ENCODE peak calls at places on chromosomes 11 and 22, in seven cellular contexts. A, I, C, S, L, D and J are unnamed samples.
A peak's percentile ranks its signal among the peaks of the same experiment; 100 is the strongest.

GRCh38 chr11:1293619-1294015 is 15.8 kb downstream of the TOLLIP start:
- DNase-seq in S (peak; percentile 81), A (no peak), C (no peak), I (peak; percentile 56), L (no peak), D (no peak), J (no peak)

GRCh38 chr11:128157423-128158298 is 429.7 kb downstream of the ETS1 start:
- DNase-seq in S (no peak), D (peak; percentile 21), I (no peak), L (peak; percentile 45), C (peak; percentile 47), A (peak; percentile 66), J (peak; percentile 73)

GRCh38 chr22:19766235-19766505 is 5.6 kb downstream of the TBX1 start:
- DNase-seq in I (no peak), C (no peak), S (no peak), L (no peak), D (no peak), A (no peak), J (no peak)

GRCh38 chr22:46064236-46064965 is 85.9 kb upstream of the PPARA start:
- DNase-seq in A (no peak), L (no peak), C (no peak), I (peak; percentile 33), D (peak; percentile 37), S (peak; percentile 70), J (no peak)

GRCh38 chr11:47216141-47216798 is 1.5 kb downstream of the DDB2 start:
- DNase-seq in C (peak; percentile 51), I (peak; percentile 69), S (no peak), L (peak; percentile 57), D (peak; percentile 44), A (peak; percentile 81), J (peak; percentile 71)

GRCh38 chr22:27115816-27116256 is 458.4 kb downstream of the MIAT start:
- DNase-seq in A (peak; percentile 97), D (no peak), S (no peak), L (no peak), C (no peak), I (peak; percentile 52), J (peak; percentile 66)

GRCh38 chr11:130827697-130828377 is 88.4 kb downstream of the SNX19 start:
- DNase-seq in A (peak; percentile 85), I (peak; percentile 74), L (no peak), C (peak; percentile 81), S (peak; percentile 77), D (peak; percentile 34), J (no peak)

GRCh38 chr11:17810736-17811135 is 76.2 kb downstream of the KCNC1 start:
- DNase-seq in I (no peak), L (no peak), D (no peak), A (peak; percentile 34), C (no peak), S (no peak), J (peak; percentile 34)

GRCh38 chr22:40484906-40485660 is 114.7 kb downstream of the SGSM3 start:
- DNase-seq in I (no peak), A (no peak), D (no peak), L (no peak), C (peak; percentile 46), S (no peak), J (no peak)

GRCh38 chr11:62419560-62420342 is 918 bp downstream of the SCGB1A1 start:
- DNase-seq in D (no peak), L (no peak), A (no peak), C (no peak), S (no peak), I (no peak), J (no peak)

GRCh38 chr11:116330439-116331185 is 442.2 kb downstream of the BUD13 start:
- DNase-seq in L (no peak), A (no peak), D (no peak), S (no peak), C (no peak), I (no peak), J (no peak)

GRCh38 chr11:107619926-107620325 is 29.0 kb downstream of the ELMOD1 start:
- DNase-seq in I (no peak), D (no peak), L (no peak), S (no peak), C (no peak), A (no peak), J (peak; percentile 4)

GRCh38 chr11:33670250-33671011 is 30.2 kb downstream of the C11orf91 start:
- DNase-seq in L (no peak), D (no peak), A (peak; percentile 72), S (no peak), C (no peak), I (no peak), J (no peak)

GRCh38 chr11:117232022-117232878 is at the start of the genes PCSK7 and RNF214:
- DNase-seq in C (peak; percentile 73), D (peak; percentile 79), S (peak; percentile 95), L (peak; percentile 55), I (peak; percentile 82), A (peak; percentile 49), J (no peak)

GRCh38 chr11:104380358-104380757 is 216.4 kb upstream of the PDGFD start:
- DNase-seq in A (no peak), C (no peak), S (no peak), L (no peak), D (no peak), I (no peak), J (peak; percentile 16)

GRCh38 chr11:126398721-126399120 is 43.2 kb downstream of the ST3GAL4 start:
- DNase-seq in I (no peak), L (no peak), A (no peak), D (no peak), C (no peak), S (no peak), J (no peak)

GRCh38 chr11:70547386-70547785 is 149.1 kb downstream of the CTTN start:
- DNase-seq in A (no peak), D (no peak), L (no peak), S (peak; percentile 31), C (peak; percentile 72), I (no peak), J (no peak)

GRCh38 chr11:121649798-121650197 is 197.0 kb upstream of the SORL1-AS1 start:
- DNase-seq in A (no peak), L (no peak), S (no peak), C (no peak), D (no peak), I (no peak), J (no peak)

GRCh38 chr11:86212212-86212611 is 32.3 kb upstream of the EED start:
- DNase-seq in C (no peak), I (no peak), A (no peak), D (no peak), S (no peak), L (no peak), J (no peak)

GRCh38 chr11:29009426-29009825 is 901.2 kb downstream of the METTL15 start:
- DNase-seq in L (no peak), S (no peak), A (no peak), C (no peak), I (no peak), D (no peak), J (peak; percentile 18)

GRCh38 chr11:29006668-29007067 is 898.5 kb downstream of the METTL15 start:
- DNase-seq in I (no peak), L (no peak), C (no peak), A (no peak), S (no peak), D (no peak), J (no peak)

GRCh38 chr11:29002816-29003215 is 894.6 kb downstream of the METTL15 start:
- DNase-seq in I (no peak), S (no peak), D (no peak), L (no peak), A (no peak), C (no peak), J (no peak)

GRCh38 chr11:29008481-29008880 is 900.3 kb downstream of the METTL15 start:
- DNase-seq in I (no peak), C (no peak), D (no peak), A (no peak), L (no peak), S (no peak), J (no peak)

GRCh38 chr11:29005401-29005980 is 897.3 kb downstream of the METTL15 start:
- DNase-seq in D (no peak), A (no peak), C (peak; percentile 15), L (no peak), I (no peak), S (no peak), J (no peak)
- TF ChIP-seq CTCF in D (no peak), A (peak; percentile 12), C (no peak), L (no peak), I (no peak), S (no peak), J (no peak)

DNA sequence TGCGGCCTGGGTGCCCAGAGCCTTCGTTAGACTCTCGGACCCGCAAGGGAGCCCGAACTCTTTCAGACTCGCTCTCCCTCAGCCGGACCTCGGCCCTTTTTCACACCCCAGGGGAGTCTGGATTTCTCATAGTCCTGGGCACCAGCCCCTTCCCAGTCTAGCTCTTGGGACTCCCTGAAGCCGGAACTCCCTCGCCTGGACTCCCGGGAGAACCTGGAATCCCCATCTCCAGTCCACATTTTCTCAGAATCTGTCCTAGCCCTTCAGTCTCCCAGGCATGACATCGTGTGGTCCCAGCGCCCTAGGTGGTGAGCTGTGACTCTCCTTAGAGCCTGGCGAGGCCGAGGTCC is 606 bp upstream of the DUSP18 start:
- DNase-seq in C (no peak), L (no peak), I (no peak), D (no peak), A (no peak), S (no peak), J (no peak)
- H3K4me3 ChIP-seq in C (peak overlapping the region; percentile 74), L (peak overlapping the region; percentile 57), I (peak overlapping the region; percentile 89), D (peak overlapping the region; percentile 77), A (peak overlapping the region; percentile 83), S (peak overlapping the region; percentile 69), J (peak overlapping the region; percentile 83)

GRCh38 chr11:109865558-109866186 is 227.5 kb upstream of the ZC3H12C start:
- DNase-seq in D (no peak), C (peak; percentile 16), L (no peak), I (no peak), S (no peak), A (no peak), J (no peak)
- TF ChIP-seq CTCF in D (no peak), C (peak; percentile 59), L (no peak), I (no peak), S (no peak), A (no peak), J (no peak)

GRCh38 chr11:72721276-72721675 is 30.9 kb downstream of the ARAP1 start:
- DNase-seq in A (no peak), D (no peak), S (no peak), L (no peak), C (no peak), I (no peak), J (no peak)
- H3K4me3 ChIP-seq in A (peak overlapping the region; percentile 61), D (peak overlapping the region; percentile 49), S (peak overlapping the region; percentile 58), L (peak overlapping the region; percentile 49), C (no peak overlapping the region), I (peak overlapping the region; percentile 75), J (peak overlapping the region; percentile 58)

DNA sequence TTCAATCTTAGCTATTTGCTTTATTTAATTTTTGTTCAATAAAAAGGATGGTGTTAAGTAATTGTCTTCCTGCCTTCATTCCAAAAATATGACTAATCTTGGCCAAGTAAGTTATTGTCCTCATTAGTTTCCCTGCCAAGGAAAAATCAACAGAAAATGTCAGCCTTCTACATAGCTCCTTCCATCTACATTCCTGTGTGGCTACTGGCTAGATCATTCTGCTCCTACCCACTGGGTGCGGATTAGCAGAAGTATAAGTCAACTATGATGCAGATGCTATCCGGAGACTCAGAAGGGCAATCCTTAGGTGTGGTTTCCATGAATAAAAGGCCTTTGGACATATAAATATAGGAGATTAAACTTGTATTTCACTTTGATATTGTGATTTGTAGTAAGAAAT is 154.4 kb downstream of the SBF2 start:
- DNase-seq in L (no peak), C (no peak), I (no peak), D (no peak), A (peak; percentile 79), S (no peak), J (peak; percentile 63)
- TF ChIP-seq CTCF in L (no peak), C (no peak), I (no peak), D (no peak), A (no peak), S (no peak), J (no peak)